ENCODE peak calls at places on chromosomes 11 and 22, in six cellular contexts. C, A, B, Y, X and I are unnamed samples.

GRCh38 chr22:40769761-40770160 is 49.4 kb downstream of the SLC25A17 start:
- DNase-seq in A (no peak), Y (no peak), C (no peak), X (no peak), B (no peak), I (no peak)

GRCh38 chr11:70567680-70568503 is 169.6 kb downstream of the CTTN start:
- DNase-seq in Y (no peak), B (no peak), X (peak), A (peak), C (peak), I (peak)

GRCh38 chr11:94424662-94425061 is 23.4 kb upstream of the GPR83 start:
- DNase-seq in B (no peak), A (no peak), C (no peak), Y (no peak), X (no peak), I (no peak)

GRCh38 chr11:71484248-71485062 is 31.5 kb downstream of the NADSYN1 start:
- DNase-seq in A (peak), C (no peak), Y (no peak), B (no peak), X (no peak), I (no peak)

GRCh38 chr22:27715078-27715477 is 86.5 kb downstream of the MN1 start:
- DNase-seq in Y (no peak), B (no peak), C (no peak), X (no peak), A (peak), I (no peak)

GRCh38 chr11:12361650-12362049 is 15.7 kb upstream of the PARVA start:
- DNase-seq in X (no peak), A (no peak), C (no peak), B (no peak), Y (no peak), I (no peak)

GRCh38 chr22:43183496-43184263 is 3.3 kb downstream of the TTLL12 start:
- DNase-seq in B (no peak), X (no peak), C (no peak), A (no peak), Y (no peak), I (no peak)

GRCh38 chr22:44658371-44658953 is 43.5 kb upstream of the PRR5 start:
- DNase-seq in C (no peak), A (peak), Y (no peak), B (no peak), X (no peak), I (peak)

GRCh38 chr11:122137081-122137793 is 21.2 kb upstream of the BLID start:
- DNase-seq in X (no peak), C (no peak), B (no peak), A (no peak), Y (no peak), I (no peak)

GRCh38 chr11:113730887-113731726 is 25.0 kb upstream of the TMPRSS5 start:
- DNase-seq in C (peak), B (no peak), Y (peak), X (peak), A (no peak), I (peak)

GRCh38 chr11:19577391-19577831 is 135.2 kb upstream of the NAV2 start:
- DNase-seq in X (no peak), B (no peak), A (no peak), Y (no peak), C (no peak), I (no peak)

GRCh38 chr11:78708388-78708787 is 133.7 kb upstream of the NARS2 start:
- DNase-seq in X (no peak), Y (no peak), C (no peak), A (no peak), B (no peak), I (no peak)

GRCh38 chr22:33242078-33242477 is 183.9 kb upstream of the SYN3 start:
- DNase-seq in Y (no peak), A (no peak), B (no peak), X (no peak), C (no peak), I (no peak)

GRCh38 chr11:96254854-96255253 is 88.1 kb downstream of the MAML2 start:
- DNase-seq in C (no peak), A (peak), Y (no peak), B (no peak), X (no peak), I (no peak)

GRCh38 chr11:44770401-44770800 is 43.6 kb downstream of the TSPAN18 start:
- DNase-seq in B (no peak), A (no peak), X (no peak), C (no peak), Y (no peak), I (no peak)

GRCh38 chr11:1917523-1918435 is 1.7 kb upstream of the TNNT3 start:
- DNase-seq in Y (peak), A (peak), C (no peak), X (no peak), B (no peak), I (no peak)

GRCh38 chr11:64744544-64745218 is 739 bp upstream of the RASGRP2 start:
- DNase-seq in Y (peak), X (no peak), C (peak), B (no peak), A (peak), I (no peak)

GRCh38 chr11:58301576-58301975 is 33.5 kb upstream of the OR10W1 start:
- DNase-seq in C (no peak), X (no peak), Y (no peak), B (no peak), A (no peak), I (no peak)

GRCh38 chr22:18966748-18967147 is 30.7 kb upstream of the PRODH start:
- DNase-seq in X (no peak), B (no peak), C (no peak), Y (no peak), A (peak), I (no peak)

GRCh38 chr11:65036931-65037330 is 4.1 kb upstream of the SAC3D1 start:
- DNase-seq in B (no peak), X (no peak), Y (no peak), A (no peak), C (no peak), I (no peak)